ENCODE peak calls at places on chromosome 4, in six cellular contexts. I, R, N, T, M and F are unnamed samples.

GRCh38 chr4:109708435-109708834 is 5.2 kb upstream of the CASP6 start:
- DNase-seq in I (no peak), R (no peak), N (no peak), T (no peak), M (no peak), F (no peak)

GRCh38 chr4:72031868-72032619 is at the start of gene NPFFR2:
- DNase-seq in I (no peak), R (no peak), N (peak; percentile 91), T (no peak), M (peak; percentile 51), F (no peak)

GRCh38 chr4:90833698-90834097 is 706.5 kb downstream of the CCSER1 start:
- DNase-seq in I (no peak), R (no peak), N (no peak), T (no peak), M (no peak), F (no peak)

GRCh38 chr4:165343353-165344191 is 16.1 kb downstream of the MSMO1 start:
- DNase-seq in I (no peak), R (no peak), N (no peak), T (no peak), M (no peak), F (no peak)

GRCh38 chr4:94642561-94642866 is 115.2 kb upstream of the BMPR1B start:
- DNase-seq in I (no peak), R (peak; percentile 5), N (no peak), T (no peak), M (peak; percentile 62), F (no peak)

GRCh38 chr4:158769175-158769831 is 477 bp downstream of the FNIP2 start:
- DNase-seq in I (no peak), R (no peak), N (peak; percentile 33), T (peak; percentile 53), M (no peak), F (no peak)

GRCh38 chr4:60656171-60656570 is 544.0 kb upstream of the ADGRL3 start:
- DNase-seq in I (no peak), R (peak; percentile 13), N (no peak), T (no peak), M (no peak), F (no peak)

GRCh38 chr4:83237591-83237990 is 47.0 kb downstream of the COQ2 start:
- DNase-seq in I (no peak), R (no peak), N (no peak), T (no peak), M (no peak), F (no peak)

GRCh38 chr4:187063251-187063650 is 339.6 kb upstream of the FAT1 start:
- DNase-seq in I (no peak), R (no peak), N (no peak), T (no peak), M (no peak), F (no peak)

GRCh38 chr4:26235500-26235899 is 85.3 kb upstream of the RBPJ start:
- DNase-seq in I (peak; percentile 92), R (peak; percentile 75), N (no peak), T (no peak), M (peak; percentile 26), F (peak; percentile 37)

GRCh38 chr4:118865091-118865708 is 23.5 kb upstream of the SYNPO2 start:
- DNase-seq in I (peak; percentile 41), R (peak; percentile 64), N (peak; percentile 71), T (no peak), M (peak; percentile 53), F (no peak)

GRCh38 chr4:138861130-138861529 is 154.5 kb upstream of the NOCT start:
- DNase-seq in I (no peak), R (peak; percentile 62), N (no peak), T (no peak), M (peak; percentile 70), F (peak; percentile 34)

GRCh38 chr4:163694385-163694784 is 199.9 kb downstream of the TMA16 start:
- DNase-seq in I (peak; percentile 20), R (peak; percentile 89), N (no peak), T (no peak), M (peak; percentile 88), F (no peak)

DNA sequence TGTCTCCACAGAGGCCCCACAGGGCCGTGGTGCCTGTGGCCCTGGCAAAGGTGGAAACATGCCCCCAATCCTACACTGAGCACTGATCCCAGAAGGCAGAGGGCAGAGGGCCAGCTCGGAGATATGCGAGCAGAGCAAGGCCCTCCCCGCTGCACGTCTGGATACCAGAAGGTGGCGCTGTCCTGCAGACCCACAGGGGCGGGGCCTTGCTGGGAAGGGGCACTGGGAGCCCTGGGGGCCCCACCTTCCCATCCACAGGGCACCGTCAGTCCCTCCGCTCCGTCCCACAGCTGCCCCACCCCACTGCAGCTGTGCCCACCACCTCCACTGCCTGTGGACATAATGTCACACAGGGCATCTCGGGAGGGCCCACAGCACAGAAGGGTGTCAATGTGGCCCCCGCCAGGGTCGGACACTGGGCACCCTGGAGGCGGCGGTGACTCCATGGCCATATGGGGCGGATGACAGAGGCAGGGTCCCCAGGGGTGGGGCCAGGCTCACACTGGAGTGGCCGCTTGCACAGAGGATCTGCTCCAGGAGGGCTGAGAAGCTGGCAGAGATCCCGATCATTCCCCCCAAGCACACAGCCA is 4.9 kb downstream of the SLC49A3 start:
- DNase-seq in I (peak; percentile 50), R (peak; percentile 57), N (peak; percentile 86), T (no peak), M (peak; percentile 46), F (no peak)
- TF ChIP-seq CTCF in I (peak; percentile 62), R (peak; percentile 64), N (peak; percentile 80), T (no peak), M (peak; percentile 30), F (peak; percentile 89)

DNA sequence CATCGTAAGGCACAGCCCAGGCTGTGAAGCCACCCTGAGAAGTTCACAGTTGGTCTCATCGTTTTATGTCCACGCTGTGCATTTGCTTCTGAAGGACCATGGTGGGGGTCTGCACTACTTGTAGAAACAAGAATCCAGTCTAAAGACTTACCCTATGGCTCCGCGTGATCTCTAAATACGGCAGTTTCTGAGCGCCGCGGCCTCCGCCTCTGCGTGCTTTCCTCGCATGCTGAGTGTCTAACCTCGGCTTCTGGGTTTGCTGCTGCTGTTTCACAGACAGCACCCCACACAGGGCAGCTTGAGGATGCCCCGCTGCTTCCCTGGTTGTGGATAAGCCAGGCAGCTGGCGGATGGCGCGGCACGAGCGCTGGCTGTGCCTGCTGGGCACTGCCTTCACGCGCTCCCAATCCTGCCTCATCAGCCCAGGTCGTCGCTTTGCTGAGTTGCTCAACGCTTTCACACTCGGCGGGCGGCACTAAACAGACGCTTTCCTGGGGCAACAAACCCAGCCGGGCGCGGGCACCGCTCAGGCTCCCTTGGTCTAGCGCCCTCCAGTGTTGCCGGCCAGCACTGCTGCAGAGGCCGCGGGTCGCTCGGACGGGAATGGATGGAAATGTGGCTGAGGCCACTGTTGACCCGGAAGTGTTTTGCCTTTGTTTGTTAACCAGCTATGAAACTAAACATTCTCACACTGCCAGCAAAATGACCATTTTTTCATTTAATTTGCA is 39.2 kb downstream of the FGFRL1 start:
- DNase-seq in I (no peak), R (no peak), N (no peak), T (no peak), M (no peak), F (no peak)
- TF ChIP-seq CTCF in I (peak; percentile 18), R (peak; percentile 34), N (peak; percentile 41), T (no peak), M (peak; percentile 11), F (no peak)

GRCh38 chr4:102268355-102268754 is 76.9 kb downstream of the SLC39A8 start:
- DNase-seq in I (no peak), R (no peak), N (no peak), T (no peak), M (no peak), F (no peak)

DNA sequence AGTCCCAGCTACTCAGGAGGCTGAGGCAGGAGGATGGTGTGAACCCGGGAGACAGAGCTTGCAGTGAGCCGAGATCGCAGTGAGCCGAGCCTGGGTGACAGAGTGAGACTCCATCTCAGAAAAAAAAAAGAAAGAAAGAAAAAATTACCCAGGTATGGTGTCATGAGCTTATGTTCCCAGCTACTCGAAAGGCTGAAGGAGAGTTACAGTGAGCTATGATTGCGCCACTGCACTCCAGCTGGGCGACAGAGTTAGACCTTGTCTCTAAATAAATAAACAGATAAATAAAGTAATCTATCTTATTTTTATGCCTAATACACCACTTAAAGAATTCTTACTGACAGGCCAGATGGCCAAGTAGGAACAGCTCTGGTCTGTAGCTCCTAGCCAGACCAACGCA is 73.0 kb downstream of the SLC39A8 start:
- DNase-seq in I (no peak), R (no peak), N (no peak), T (no peak), M (no peak), F (no peak)
- TF ChIP-seq CTCF in I (no peak), R (no peak), N (no peak), T (no peak), M (no peak), F (no peak)

GRCh38 chr4:56271121-56271520 is 116.2 kb downstream of the AASDH start:
- DNase-seq in I (no peak), R (no peak), N (no peak), T (no peak), M (no peak), F (no peak)

GRCh38 chr4:56276547-56276946 is 110.7 kb downstream of the AASDH start:
- DNase-seq in I (no peak), R (peak; percentile 19), N (no peak), T (no peak), M (no peak), F (no peak)

GRCh38 chr4:56267558-56267957 is 119.7 kb downstream of the AASDH start:
- DNase-seq in I (no peak), R (no peak), N (no peak), T (no peak), M (no peak), F (no peak)

GRCh38 chr4:56272946-56273728 is 114.2 kb downstream of the AASDH start:
- DNase-seq in I (no peak), R (no peak), N (no peak), T (no peak), M (no peak), F (no peak)

GRCh38 chr4:56272003-56272402 is 115.3 kb downstream of the AASDH start:
- DNase-seq in I (no peak), R (no peak), N (no peak), T (no peak), M (no peak), F (no peak)
- TF ChIP-seq CTCF in I (no peak), R (no peak), N (no peak), T (no peak), M (no peak), F (no peak)

DNA sequence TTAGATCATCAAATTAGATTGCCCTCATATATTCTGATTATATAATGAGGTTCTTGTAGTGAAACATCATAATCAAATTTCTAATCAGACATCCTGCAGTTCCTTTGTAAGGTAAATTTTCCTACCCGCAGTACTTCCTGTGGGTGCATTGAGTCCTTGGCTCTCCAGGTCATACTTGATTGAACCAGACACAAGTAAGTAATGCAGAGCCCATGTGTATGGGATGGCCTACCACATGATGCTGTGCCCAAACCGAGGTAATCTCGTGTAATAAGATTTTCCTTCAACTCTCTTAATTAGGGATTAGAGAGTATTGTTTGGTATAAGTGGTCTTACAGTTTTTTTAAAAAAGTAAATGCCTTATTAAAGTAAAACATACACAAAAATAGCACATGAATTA is 1841.8 kb downstream of the PCDH7 start:
- DNase-seq in I (no peak), R (no peak), N (no peak), T (no peak), M (no peak), F (no peak)
- TF ChIP-seq CTCF in I (no peak), R (no peak), N (no peak), T (no peak), M (no peak), F (no peak)

GRCh38 chr4:4937926-4938325 is 78.5 kb downstream of the MSX1 start:
- DNase-seq in I (no peak), R (no peak), N (no peak), T (no peak), M (no peak), F (no peak)
- TF ChIP-seq CTCF in I (no peak), R (no peak), N (no peak), T (no peak), M (no peak), F (no peak)